ENCODE peak calls at places on chromosomes 4 and X, in four cellular contexts. C is substantia nigra, R is MG63, Q is H54. O is an unnamed sample.

GRCh38 chr4:122346036-122346435 is 32.8 kb upstream of the ADAD1 start:
- DNase-seq in C (no peak), R (no peak), Q (no peak), O (no peak)

GRCh38 chr4:77308843-77309242 is 151.8 kb downstream of the CCNG2 start:
- DNase-seq in C (no peak), R (no peak), Q (peak; percentile 18), O (no peak)

GRCh38 chrX:154046262-154046771 is 26.6 kb upstream of the IRAK1 start:
- DNase-seq in C (no peak), R (peak; percentile 59), Q (no peak), O (no peak)

GRCh38 chrX:115632455-115632854 is 71.5 kb downstream of the PLS3 start:
- DNase-seq in C (no peak), R (no peak), Q (no peak), O (no peak)

GRCh38 chr4:11261066-11261850 is 167.4 kb downstream of the HS3ST1 start:
- DNase-seq in C (no peak), R (no peak), Q (no peak), O (no peak)

GRCh38 chr4:184165291-184165690 is 52.4 kb downstream of the ENPP6 start:
- DNase-seq in C (no peak), R (no peak), Q (no peak), O (no peak)

GRCh38 chrX:70592091-70592490 is 147.5 kb downstream of the DLG3 start:
- DNase-seq in C (no peak), R (peak; percentile 16), Q (peak; percentile 22), O (peak; percentile 2)

GRCh38 chr4:184447664-184448063 is 26.7 kb downstream of the IRF2 start:
- DNase-seq in C (no peak), R (no peak), Q (no peak), O (no peak)

GRCh38 chr4:65651031-65651430 is 19.3 kb downstream of the EPHA5 start:
- DNase-seq in C (no peak), R (no peak), Q (no peak), O (no peak)

GRCh38 chr4:47830263-47831025 is 7.4 kb downstream of the CORIN start:
- DNase-seq in C (no peak), R (no peak), Q (no peak), O (no peak)

GRCh38 chrX:15436220-15436619 is 52.0 kb upstream of the VEGFD start:
- DNase-seq in C (no peak), R (no peak), Q (no peak), O (no peak)

GRCh38 chrX:34918856-34919255 is 23.7 kb upstream of the FAM47B start:
- DNase-seq in C (no peak), R (no peak), Q (peak; percentile 1), O (no peak)

GRCh38 chr4:71609651-71610050 is 174.2 kb downstream of the GC start:
- DNase-seq in C (no peak), R (no peak), Q (no peak), O (no peak)

GRCh38 chrX:1425381-1425780 is 27.3 kb downstream of the ASMTL start:
- DNase-seq in C (no peak), R (no peak), Q (no peak), O (no peak)

GRCh38 chr4:7255996-7256395 is 63.7 kb downstream of the SORCS2 start:
- DNase-seq in C (no peak), R (no peak), Q (no peak), O (no peak)

GRCh38 chr4:36332023-36332781 is 50.8 kb downstream of the DTHD1 start:
- DNase-seq in C (peak; percentile 42), R (no peak), Q (no peak), O (no peak)

GRCh38 chrX:145817666-145818521 is at the start of gene SLITRK2:
- DNase-seq in C (peak; percentile 36), R (peak; percentile 14), Q (no peak), O (no peak)

GRCh38 chr4:83870551-83870950 is 334.6 kb downstream of the GPAT3 start:
- DNase-seq in C (no peak), R (no peak), Q (no peak), O (no peak)

GRCh38 chr4:3683744-3684421 is 82.3 kb upstream of the ADRA2C start:
- DNase-seq in C (no peak), R (no peak), Q (no peak), O (no peak)